ENCODE peak calls at places on chromosome 20, in four cellular contexts. Q, C, G and U are unnamed samples.
A peak's percentile ranks its signal among the peaks of the same experiment; 100 is the strongest.

GRCh38 chr20:1434571-1435336 is 31.9 kb downstream of the NSFL1C start:
- DNase-seq in C (peak; percentile 90), G (peak; percentile 85), Q (no peak), U (no peak)

GRCh38 chr20:37913563-37914366 is 10.8 kb downstream of the VSTM2L start:
- DNase-seq in G (no peak), Q (no peak), C (no peak), U (no peak)

GRCh38 chr20:8368680-8369079 is 236.6 kb downstream of the PLCB1 start:
- DNase-seq in C (no peak), G (no peak), Q (no peak), U (no peak)

GRCh38 chr20:53949319-53949839 is 121.0 kb downstream of the BCAS1 start:
- DNase-seq in Q (no peak), G (peak; percentile 100), C (peak; percentile 90), U (no peak)

GRCh38 chr20:59581983-59582679 is 22.2 kb upstream of the PHACTR3 start:
- DNase-seq in C (no peak), Q (no peak), G (no peak), U (no peak)

GRCh38 chr20:62020935-62021701 is 44.6 kb downstream of the TAF4 start:
- DNase-seq in G (no peak), C (no peak), Q (no peak), U (no peak)

GRCh38 chr20:24674921-24675605 is 205.6 kb downstream of the SYNDIG1 start:
- DNase-seq in C (no peak), G (no peak), Q (no peak), U (no peak)

GRCh38 chr20:62914970-62915457 is 11.3 kb downstream of the DIDO1 start:
- DNase-seq in G (no peak), C (no peak), Q (peak; percentile 28), U (no peak)

GRCh38 chr20:35146299-35146921 is 726 bp downstream of the EDEM2 start:
- DNase-seq in G (no peak), Q (peak; percentile 0), C (no peak), U (no peak)

GRCh38 chr20:9966966-9967365 is 67.8 kb upstream of the ANKEF1 start:
- DNase-seq in C (no peak), G (no peak), Q (no peak), U (no peak)

GRCh38 chr20:26163890-26164289 is 467.2 kb upstream of the ZNF337 start:
- DNase-seq in C (peak; percentile 82), G (peak; percentile 85), Q (no peak), U (no peak)

GRCh38 chr20:32454164-32455145 is 96.3 kb downstream of the ASXL1 start:
- DNase-seq in G (no peak), Q (no peak), C (no peak), U (no peak)

GRCh38 chr20:17849901-17850673 is 118.5 kb downstream of the SNX5 start:
- DNase-seq in G (peak; percentile 87), Q (no peak), C (peak; percentile 88), U (no peak)

GRCh38 chr20:34579936-34580587 is 21.5 kb downstream of the MAP1LC3A start:
- DNase-seq in G (no peak), C (no peak), Q (no peak), U (no peak)

GRCh38 chr20:8018928-8019177 is 708 bp downstream of the TMX4 start:
- DNase-seq in C (no peak), Q (peak; percentile 44), G (peak; percentile 52), U (peak; percentile 60)

GRCh38 chr20:20603339-20603990 is 109.0 kb downstream of the RALGAPA2 start:
- DNase-seq in Q (peak; percentile 89), C (no peak), G (no peak), U (peak; percentile 99)

GRCh38 chr20:63544958-63545516 is 2.5 kb downstream of the SRMS start:
- DNase-seq in C (no peak), Q (no peak), G (no peak), U (no peak)

GRCh38 chr20:38121741-38122140 is 43.3 kb downstream of the TGM2 start:
- DNase-seq in C (no peak), G (no peak), Q (no peak), U (no peak)

GRCh38 chr20:53611449-53611894 is 17.8 kb upstream of the ZNF217 start:
- DNase-seq in G (peak; percentile 100), C (peak; percentile 97), Q (no peak), U (no peak)

GRCh38 chr20:23257848-23258746 is 92.5 kb upstream of the NXT1 start:
- DNase-seq in C (peak; percentile 63), G (peak; percentile 80), Q (peak; percentile 86), U (peak; percentile 29)

GRCh38 chr20:50070361-50070760 is 42.6 kb downstream of the UBE2V1 start:
- DNase-seq in C (no peak), Q (no peak), G (no peak), U (no peak)

GRCh38 chr20:57089701-57090144 is 176.7 kb downstream of the BMP7 start:
- DNase-seq in C (no peak), Q (no peak), G (no peak), U (peak; percentile 37)

GRCh38 chr20:17841751-17842191 is 126.8 kb downstream of the SNX5 start:
- DNase-seq in G (no peak), C (peak; percentile 60), Q (no peak), U (no peak)

GRCh38 chr20:47440857-47441773 is 60.6 kb upstream of the NCOA3 start:
- DNase-seq in C (no peak), Q (no peak), G (no peak), U (no peak)

GRCh38 chr20:36465109-36466080 is 75.9 kb upstream of the MYL9 start:
- DNase-seq in G (peak; percentile 92), C (peak; percentile 63), Q (no peak), U (no peak)

GRCh38 chr20:24339179-24339578 is 130.2 kb upstream of the SYNDIG1 start:
- DNase-seq in G (no peak), C (no peak), Q (no peak), U (no peak)

GRCh38 chr20:25259788-25260254 is 11.9 kb downstream of the PYGB start:
- DNase-seq in Q (no peak), G (no peak), C (no peak), U (no peak)

GRCh38 chr20:48283470-48284110 is 498.3 kb upstream of the SULF2 start:
- DNase-seq in Q (no peak), G (peak; percentile 100), C (peak; percentile 82), U (no peak)

GRCh38 chr20:33653900-33654596 is 8.1 kb upstream of the C20orf144 start:
- DNase-seq in G (no peak), Q (peak; percentile 71), C (no peak), U (peak; percentile 93)

GRCh38 chr20:19688031-19688806 is 69.8 kb upstream of the RIN2 start:
- DNase-seq in C (peak; percentile 39), Q (no peak), G (peak; percentile 88), U (peak; percentile 6)

GRCh38 chr20:3101737-3102574 is 17.4 kb upstream of the AVP start:
- DNase-seq in C (no peak), Q (no peak), G (no peak), U (no peak)

GRCh38 chr20:63856111-63856511 is 5.2 kb upstream of the ABHD16B start:
- DNase-seq in Q (no peak), C (no peak), G (no peak), U (no peak)

GRCh38 chr20:58228484-58229197 is at the start of gene ANKRD60:
- DNase-seq in G (no peak), C (no peak), Q (peak; percentile 69), U (peak; percentile 66)

GRCh38 chr20:57588596-57588995 is 27.7 kb downstream of the PCK1 start:
- DNase-seq in C (no peak), Q (no peak), G (no peak), U (no peak)

GRCh38 chr20:39532205-39532604 is 570.1 kb downstream of the DHX35 start:
- DNase-seq in Q (no peak), C (no peak), G (no peak), U (no peak)

GRCh38 chr20:25468126-25469075 is 60.9 kb downstream of the GINS1 start:
- DNase-seq in G (no peak), C (no peak), Q (no peak), U (no peak)

GRCh38 chr20:10067305-10067704 is 32.5 kb downstream of the ANKEF1 start:
- DNase-seq in C (no peak), Q (no peak), G (no peak), U (no peak)

GRCh38 chr20:38581013-38581412 is at the start of gene ADIG:
- DNase-seq in G (no peak), C (no peak), Q (peak; percentile 15), U (peak; percentile 91)